ENCODE peak calls at places on chromosomes 13 and 19, in eight cellular contexts. U is omental fat pad; A is GM06990; V is tibial artery; Z is tibial nerve; Q is upper lobe of right lung; S is CD4-positive, alpha-beta T cell; R is brain microvascular endothelial cell. K is an unnamed sample.

GRCh38 chr13:32940601-32941000 is 75.6 kb upstream of the KL start:
- DNase-seq in V (no peak), Q (no peak), U (no peak), R (peak), Z (no peak), S (no peak), A (no peak), K (no peak)

GRCh38 chr13:75481176-75482069 is 546 bp downstream of the TBC1D4 start:
- DNase-seq in Z (no peak), R (no peak), A (peak), S (no peak), U (no peak), Q (peak), V (no peak), K (peak)

GRCh38 chr13:79528356-79528755 is 47.4 kb downstream of the NDFIP2 start:
- DNase-seq in A (no peak), U (no peak), S (no peak), V (no peak), Q (no peak), R (no peak), Z (no peak), K (no peak)

GRCh38 chr19:45637890-45638667 is 1.1 kb downstream of the EML2 start:
- DNase-seq in V (no peak), Q (no peak), U (no peak), Z (no peak), S (no peak), R (peak), A (no peak), K (no peak)

GRCh38 chr19:49916839-49917733 is 11.9 kb upstream of the ATF5 start:
- DNase-seq in R (no peak), Z (no peak), V (no peak), A (no peak), U (no peak), S (no peak), Q (no peak), K (no peak)

GRCh38 chr19:10332965-10333757 is at the start of gene RAVER1:
- DNase-seq in V (peak), Z (peak), R (peak), U (peak), S (peak), Q (peak), A (peak), K (peak)

GRCh38 chr19:2627319-2627829 is 75.1 kb downstream of the GNG7 start:
- DNase-seq in Q (peak), Z (peak), U (no peak), S (no peak), V (peak), A (peak), R (peak), K (no peak)

GRCh38 chr13:113991191-113991669 is 17.4 kb upstream of the C13orf46 start:
- DNase-seq in R (no peak), U (no peak), S (no peak), V (no peak), A (no peak), Z (no peak), Q (peak), K (no peak)

GRCh38 chr13:47110833-47111240 is 214.0 kb upstream of the HTR2A start:
- DNase-seq in Z (no peak), U (no peak), S (no peak), Q (no peak), V (no peak), A (no peak), R (no peak), K (no peak)

GRCh38 chr19:47000373-47000772 is 19.3 kb upstream of the NPAS1 start:
- DNase-seq in V (no peak), S (no peak), Q (no peak), R (no peak), Z (no peak), U (no peak), A (no peak), K (no peak)

GRCh38 chr13:89816404-89816803 is 1531.1 kb upstream of the MIR17HG start:
- DNase-seq in Z (no peak), V (no peak), R (no peak), Q (no peak), U (no peak), A (no peak), S (no peak), K (no peak)

GRCh38 chr19:45584332-45585157 is at the start of gene OPA3:
- DNase-seq in Z (peak), Q (peak), A (peak), S (peak), V (peak), U (peak), R (peak), K (peak)

GRCh38 chr13:92463134-92463533 is 763.5 kb upstream of the GPC6 start:
- DNase-seq in A (no peak), U (no peak), Z (no peak), V (no peak), R (no peak), Q (no peak), S (no peak), K (no peak)

GRCh38 chr19:7159105-7159933 is 89.8 kb downstream of the ZNF557 start:
- DNase-seq in U (no peak), Q (no peak), S (no peak), Z (no peak), V (peak), A (no peak), R (peak), K (no peak)

GRCh38 chr13:98368019-98368418 is 190.9 kb upstream of the RNF113B start:
- DNase-seq in V (no peak), S (no peak), Z (no peak), R (no peak), U (no peak), A (no peak), Q (no peak), K (no peak)

GRCh38 chr13:111939285-111940278 is 127.4 kb upstream of the SOX1 start:
- DNase-seq in Q (peak), U (no peak), S (no peak), A (no peak), V (no peak), Z (no peak), R (no peak), K (no peak)

GRCh38 chr19:15317392-15318011 is 14.8 kb downstream of the BRD4 start:
- DNase-seq in Q (no peak), U (no peak), V (no peak), Z (no peak), R (peak), S (no peak), A (no peak), K (no peak)

GRCh38 chr19:39539165-39539518 is 819 bp downstream of the EID2 start:
- DNase-seq in R (no peak), U (no peak), S (no peak), A (no peak), Q (no peak), Z (no peak), V (no peak), K (no peak)

GRCh38 chr19:51131780-51132680 is 7.3 kb downstream of the SIGLEC9 start:
- DNase-seq in Z (no peak), A (no peak), Q (peak), U (no peak), R (peak), V (no peak), S (peak), K (no peak)

GRCh38 chr13:53237696-53238095 is 209.1 kb downstream of the OLFM4 start:
- DNase-seq in R (no peak), S (no peak), U (no peak), A (no peak), V (no peak), Z (no peak), Q (no peak), K (no peak)

GRCh38 chr19:16425993-16426392 is 45.8 kb downstream of the EPS15L1 start:
- DNase-seq in A (no peak), U (no peak), Z (no peak), S (no peak), R (no peak), V (no peak), Q (no peak), K (no peak)

GRCh38 chr13:81760316-81760715 is 1419.4 kb upstream of the SPRY2 start:
- DNase-seq in A (no peak), R (no peak), V (no peak), Z (no peak), Q (no peak), U (no peak), S (no peak), K (no peak)

GRCh38 chr13:51772781-51773180 is 31.2 kb downstream of the DHRS12 start:
- DNase-seq in V (no peak), U (no peak), Z (no peak), R (no peak), S (no peak), Q (no peak), A (no peak), K (no peak)

GRCh38 chr19:3479819-3480215 is 508 bp downstream of the SMIM24 start:
- DNase-seq in S (no peak), R (no peak), A (no peak), U (no peak), Q (no peak), V (no peak), Z (no peak), K (no peak)

GRCh38 chr13:50631041-50631440 is 212.5 kb downstream of the DLEU7 start:
- DNase-seq in V (no peak), A (no peak), Q (no peak), U (no peak), Z (no peak), R (no peak), S (no peak), K (no peak)
- TF ChIP-seq CTCF in V (no peak), A (no peak), Q (no peak), U (no peak), Z (no peak), R (no peak), S (no peak), K (no peak)

DNA sequence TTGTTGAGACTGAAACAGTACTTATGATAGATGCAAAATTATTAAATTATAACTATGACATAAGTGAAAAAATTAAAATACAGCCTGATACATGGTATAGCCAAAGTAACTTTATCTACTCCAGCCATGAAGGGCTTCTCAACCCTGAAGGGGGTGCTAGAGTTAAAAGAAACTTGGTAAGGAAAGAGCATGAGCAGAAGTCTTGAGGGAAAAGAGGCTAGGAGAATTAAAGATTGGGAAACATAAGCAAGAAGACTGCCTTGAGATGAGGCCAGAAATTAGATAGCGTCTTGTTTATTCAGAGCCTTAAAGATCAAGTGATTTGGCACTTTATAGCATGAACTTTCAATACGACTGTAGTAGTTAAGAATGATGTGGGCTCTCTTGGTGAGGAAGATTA is 385.5 kb upstream of the PRR20A start:
- DNase-seq in A (no peak), S (no peak), V (no peak), U (no peak), Q (no peak), R (no peak), Z (no peak), K (no peak)
- TF ChIP-seq CTCF in A (no peak), S (no peak), V (no peak), U (no peak), Q (no peak), R (no peak), Z (no peak), K (no peak)

GRCh38 chr19:36142046-36142445 is 2.2 kb downstream of the CAPNS1 start:
- DNase-seq in Q (no peak), R (no peak), A (no peak), U (no peak), S (no peak), V (no peak), Z (no peak), K (no peak)

GRCh38 chr19:36139120-36139472 is 770 bp upstream of the CAPNS1 start:
- DNase-seq in A (no peak), V (no peak), R (no peak), Q (no peak), S (no peak), Z (no peak), U (no peak), K (no peak)

GRCh38 chr19:36140289-36141038 is 598 bp downstream of the CAPNS1 start:
- DNase-seq in S (peak), A (peak), R (peak), U (no peak), Q (no peak), Z (no peak), V (peak), K (no peak)

GRCh38 chr19:36141039-36141914 is 1.4 kb downstream of the CAPNS1 start:
- DNase-seq in Z (peak), Q (peak), U (peak), S (peak), V (peak), A (peak), R (peak), K (peak)

GRCh38 chr19:36139473-36140288 is at the start of gene CAPNS1:
- DNase-seq in Q (peak), R (peak), U (peak), A (peak), V (peak), S (peak), Z (peak), K (peak)
- TF ChIP-seq CTCF in Q (no peak), R (peak), U (no peak), A (peak), V (no peak), S (no peak), Z (peak), K (no peak)

GRCh38 chr13:31824705-31825512 is 85.6 kb downstream of the RXFP2 start:
- DNase-seq in A (peak), Q (no peak), S (no peak), V (no peak), U (no peak), Z (no peak), R (peak), K (no peak)
- TF ChIP-seq CTCF in A (peak), Q (peak), S (peak), V (peak), U (no peak), Z (no peak), R (peak), K (no peak)

GRCh38 chr13:30113983-30114491 is 193.3 kb downstream of the KATNAL1 start:
- DNase-seq in Z (no peak), Q (no peak), V (no peak), R (no peak), S (no peak), U (no peak), A (no peak), K (no peak)

GRCh38 chr13:30113531-30113930 is 193.8 kb downstream of the KATNAL1 start:
- DNase-seq in S (no peak), U (no peak), V (peak), Q (no peak), A (no peak), R (no peak), Z (no peak), K (no peak)

GRCh38 chr13:30114586-30115256 is 192.6 kb downstream of the KATNAL1 start:
- DNase-seq in Z (peak), S (peak), Q (peak), U (peak), R (peak), V (peak), A (peak), K (peak)

GRCh38 chr13:30116379-30116778 is 191.0 kb downstream of the KATNAL1 start:
- DNase-seq in V (no peak), Q (no peak), S (no peak), Z (no peak), R (no peak), U (no peak), A (no peak), K (no peak)

DNA sequence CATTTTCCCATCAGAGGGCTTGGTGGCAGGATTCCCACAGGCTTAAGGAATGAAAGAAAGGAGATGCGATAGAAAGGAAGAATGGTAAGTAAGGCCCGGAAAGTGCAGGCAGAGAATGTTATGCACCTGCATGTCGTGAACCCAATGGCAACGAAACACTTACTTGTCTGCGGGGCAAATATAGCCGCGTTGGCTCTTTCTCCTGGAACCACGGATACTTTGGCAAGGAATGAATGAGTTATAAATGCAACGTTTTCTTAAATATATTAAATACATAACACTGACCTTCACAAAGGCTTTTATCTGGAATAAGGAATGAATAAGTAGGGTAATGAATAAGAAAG is 192.1 kb downstream of the KATNAL1 start:
- DNase-seq in A (no peak), R (no peak), Z (no peak), Q (no peak), V (no peak), S (no peak), U (no peak), K (no peak)
- TF ChIP-seq CTCF in A (no peak), R (no peak), Z (no peak), Q (no peak), V (no peak), S (peak), U (no peak), K (peak)

GRCh38 chr13:77915676-77916075 is 3.0 kb downstream of the EDNRB start:
- DNase-seq in S (no peak), A (no peak), U (no peak), Z (no peak), Q (no peak), V (no peak), R (no peak), K (no peak)
- TF ChIP-seq CTCF in S (no peak), A (no peak), U (no peak), Z (no peak), Q (no peak), V (no peak), R (no peak), K (no peak)

GRCh38 chr13:42039457-42039945 is 8.9 kb upstream of the DGKH start:
- DNase-seq in R (no peak), Q (no peak), Z (no peak), A (no peak), S (no peak), V (no peak), U (no peak), K (no peak)
- TF ChIP-seq CTCF in R (no peak), Q (no peak), Z (no peak), A (no peak), S (no peak), V (no peak), U (no peak), K (no peak)

DNA sequence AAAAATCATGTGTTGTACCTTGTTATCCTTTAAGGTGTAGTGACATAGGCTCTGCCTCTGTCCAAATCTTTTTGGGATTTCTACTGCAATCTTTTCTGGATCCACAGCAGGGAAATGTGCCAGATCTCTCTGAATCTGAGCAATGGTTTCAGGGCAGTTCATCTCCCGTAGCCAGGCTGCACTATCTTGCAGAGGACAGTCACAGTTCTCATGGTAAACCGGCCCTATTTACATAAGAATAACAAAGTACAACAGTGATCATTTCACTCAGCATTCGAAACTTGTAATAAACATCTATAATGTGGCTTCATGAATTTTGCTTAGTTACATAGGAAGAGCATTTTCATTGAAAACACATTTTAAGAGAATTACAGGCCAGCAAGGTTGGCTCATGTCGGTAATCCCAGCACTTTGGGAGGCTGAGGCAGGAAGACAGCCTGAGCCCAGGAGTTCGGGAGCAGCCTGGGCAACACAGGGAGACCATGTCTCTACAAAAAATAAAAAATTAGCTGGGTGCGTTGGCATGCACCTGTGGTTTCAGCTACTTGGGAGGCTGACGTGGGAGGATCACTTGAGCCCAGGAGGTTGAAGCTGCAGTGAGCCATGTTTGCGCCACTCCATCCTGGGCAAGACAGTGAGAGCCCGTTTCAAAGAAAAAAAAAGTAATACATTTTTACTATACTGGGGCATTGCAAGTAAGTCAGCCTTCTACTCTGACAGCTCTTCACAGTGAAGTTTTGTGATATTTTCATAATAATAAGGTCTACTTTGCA is 5.0 kb downstream of the POGLUT2 start:
- DNase-seq in U (no peak), V (no peak), S (no peak), Q (no peak), A (no peak), Z (no peak), R (no peak), K (no peak)
- TF ChIP-seq CTCF in U (no peak), V (no peak), S (no peak), Q (no peak), A (no peak), Z (no peak), R (no peak), K (no peak)

GRCh38 chr19:19623383-19623782 is 4.6 kb downstream of the LPAR2 start:
- DNase-seq in U (no peak), S (no peak), R (no peak), A (no peak), Q (no peak), Z (no peak), V (no peak), K (no peak)
- TF ChIP-seq CTCF in U (no peak), S (no peak), R (no peak), A (no peak), Q (no peak), Z (no peak), V (no peak), K (no peak)

GRCh38 chr19:33434886-33435705 is 61.6 kb downstream of the CEBPG start:
- DNase-seq in U (no peak), Q (peak), V (no peak), Z (no peak), R (peak), S (no peak), A (no peak), K (no peak)

GRCh38 chr19:33435706-33436359 is 62.3 kb downstream of the CEBPG start:
- DNase-seq in S (no peak), U (no peak), A (no peak), Z (no peak), Q (no peak), V (no peak), R (no peak), K (no peak)

GRCh38 chr19:33431986-33432385 is 58.5 kb downstream of the CEBPG start:
- DNase-seq in S (no peak), Q (no peak), V (no peak), R (no peak), A (no peak), U (no peak), Z (no peak), K (no peak)

GRCh38 chr19:33432408-33433170 is 59.1 kb downstream of the CEBPG start:
- DNase-seq in A (no peak), S (no peak), V (no peak), Q (peak), Z (no peak), U (no peak), R (no peak), K (peak)

DNA sequence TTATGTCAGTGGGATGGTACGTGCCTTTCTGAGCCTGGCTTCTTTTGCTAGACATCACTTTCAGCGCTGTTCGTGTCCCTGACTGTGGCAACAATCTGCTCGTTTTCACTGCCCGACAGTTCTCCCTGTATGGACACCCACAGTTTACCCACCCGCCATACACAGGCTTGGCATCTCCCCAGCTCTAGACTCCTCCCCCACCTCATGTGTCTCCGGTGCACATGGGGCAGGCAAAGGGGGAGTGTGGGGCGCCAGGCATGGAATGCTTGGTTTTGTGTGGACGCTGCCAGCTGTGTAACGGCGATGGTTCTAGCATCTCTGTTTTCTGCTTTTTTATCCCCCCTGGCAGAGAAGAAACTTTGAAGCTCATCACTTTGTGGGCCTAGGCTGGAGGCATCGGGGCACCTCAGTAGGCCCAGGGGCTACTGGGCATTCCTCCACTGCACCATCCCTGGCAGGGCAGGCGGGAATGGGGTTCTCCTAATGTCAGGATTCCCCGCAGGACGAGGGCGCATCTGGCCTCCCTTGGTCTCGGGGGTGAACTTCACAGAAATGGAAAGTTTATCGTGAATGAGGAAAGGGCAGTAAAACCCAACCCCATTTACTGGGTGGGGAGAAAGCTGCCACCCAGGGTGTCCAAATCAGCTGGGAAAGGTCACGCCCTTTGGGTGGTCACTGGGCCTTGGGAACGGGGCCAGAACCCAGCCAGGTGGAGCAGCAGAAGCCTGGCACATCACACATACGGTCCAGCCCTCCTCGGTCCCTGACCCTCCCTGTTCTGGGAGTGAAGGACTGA is 60.8 kb downstream of the CEBPG start:
- DNase-seq in S (no peak), Q (peak), A (no peak), R (no peak), U (no peak), V (no peak), Z (no peak), K (no peak)
- TF ChIP-seq CTCF in S (no peak), Q (no peak), A (no peak), R (no peak), U (no peak), V (no peak), Z (no peak), K (no peak)